ENCODE peak calls at places on chromosomes 6 and 20, in nine cellular contexts. O is A549, X is cardiac muscle cell, D is astrocyte of the cerebellum, U is body of pancreas, C is spleen, L is HCT116, Q is Calu3, R is hepatocyte. V is an unnamed sample.

GRCh38 chr6:167751579-167752115 is 75.1 kb upstream of the AFDN start:
- DNase-seq in O (no peak), X (no peak), D (no peak), U (no peak), C (peak), L (no peak), Q (no peak), R (no peak), V (no peak)

GRCh38 chr6:131755597-131755996 is 44.8 kb upstream of the CTAGE9 start:
- DNase-seq in O (no peak), X (peak), D (peak), U (no peak), C (no peak), L (no peak), Q (no peak), R (no peak), V (peak)

GRCh38 chr6:150115769-150116168 is 27.1 kb upstream of the PPP1R14C start:
- DNase-seq in O (no peak), X (no peak), D (no peak), U (no peak), C (no peak), L (no peak), Q (no peak), R (no peak), V (no peak)

GRCh38 chr6:88050140-88050818 is 2.6 kb downstream of the SPACA1 start:
- DNase-seq in O (no peak), X (no peak), D (no peak), U (no peak), C (no peak), L (no peak), Q (no peak), R (no peak), V (no peak)

GRCh38 chr20:3857405-3857804 is 10.8 kb downstream of the MAVS start:
- DNase-seq in O (no peak), X (no peak), D (no peak), U (no peak), C (no peak), L (no peak), Q (no peak), R (no peak), V (no peak)

GRCh38 chr6:16836186-16836981 is 75.1 kb upstream of the ATXN1 start:
- DNase-seq in O (no peak), X (no peak), D (no peak), U (no peak), C (no peak), L (no peak), Q (no peak), R (no peak), V (no peak)

GRCh38 chr20:61526907-61527306 is 274.8 kb downstream of the CDH4 start:
- DNase-seq in O (no peak), X (no peak), D (no peak), U (no peak), C (peak), L (no peak), Q (no peak), R (no peak), V (no peak)

GRCh38 chr20:34001378-34001777 is 7.7 kb downstream of the RALY start:
- DNase-seq in O (no peak), X (no peak), D (no peak), U (no peak), C (no peak), L (no peak), Q (no peak), R (no peak), V (no peak)

GRCh38 chr6:30964075-30964474 is 19.4 kb upstream of the MUC21 start:
- DNase-seq in O (no peak), X (no peak), D (no peak), U (no peak), C (no peak), L (no peak), Q (no peak), R (no peak), V (no peak)

GRCh38 chr20:36998652-36999051 is 47.1 kb upstream of the SAMHD1 start:
- DNase-seq in O (no peak), X (no peak), D (no peak), U (no peak), C (no peak), L (no peak), Q (no peak), R (no peak), V (no peak)

GRCh38 chr6:18263561-18264337 is 581 bp downstream of the DEK start:
- DNase-seq in O (peak), X (peak), D (no peak), U (peak), C (peak), L (no peak), Q (peak), R (peak), V (no peak)

GRCh38 chr6:150072201-150072600 is 3.3 kb upstream of the ULBP3 start:
- DNase-seq in O (peak), X (peak), D (no peak), U (peak), C (peak), L (peak), Q (peak), R (peak), V (peak)

GRCh38 chr6:110878751-110879539 is 4.4 kb downstream of the AMD1 start:
- DNase-seq in O (peak), X (peak), D (no peak), U (no peak), C (no peak), L (no peak), Q (peak), R (peak), V (peak)

GRCh38 chr6:137755284-137755683 is 111.8 kb upstream of the TNFAIP3 start:
- DNase-seq in O (no peak), X (no peak), D (no peak), U (no peak), C (no peak), L (no peak), Q (no peak), R (no peak), V (no peak)

GRCh38 chr6:72959821-72960220 is 265.5 kb downstream of the KHDC1L start:
- DNase-seq in O (no peak), X (peak), D (no peak), U (no peak), C (no peak), L (no peak), Q (no peak), R (no peak), V (peak)

GRCh38 chr6:159217595-159218275 is 48.5 kb downstream of the FNDC1 start:
- DNase-seq in O (peak), X (peak), D (peak), U (peak), C (no peak), L (peak), Q (peak), R (peak), V (peak)

GRCh38 chr6:152318278-152318677 is 318.9 kb downstream of the SYNE1 start:
- DNase-seq in O (no peak), X (peak), D (no peak), U (no peak), C (no peak), L (no peak), Q (no peak), R (no peak), V (no peak)

GRCh38 chr6:3887150-3887700 is 38.1 kb downstream of the FAM50B start:
- DNase-seq in O (peak), X (peak), D (peak), U (no peak), C (no peak), L (no peak), Q (peak), R (no peak), V (peak)

GRCh38 chr20:2032168-2032567 is 38.3 kb upstream of the PDYN start:
- DNase-seq in O (no peak), X (no peak), D (no peak), U (no peak), C (no peak), L (no peak), Q (no peak), R (peak), V (no peak)

GRCh38 chr20:34114809-34115208 is 2.8 kb upstream of the EIF2S2 start:
- DNase-seq in O (no peak), X (no peak), D (no peak), U (no peak), C (no peak), L (no peak), Q (no peak), R (no peak), V (no peak)

GRCh38 chr20:37737806-37738442 is 44.1 kb downstream of the CTNNBL1 start:
- DNase-seq in O (no peak), X (peak), D (no peak), U (no peak), C (no peak), L (no peak), Q (no peak), R (no peak), V (no peak)

GRCh38 chr20:35146299-35146921 is 726 bp downstream of the EDEM2 start:
- DNase-seq in O (no peak), X (no peak), D (no peak), U (peak), C (peak), L (no peak), Q (peak), R (peak), V (no peak)

GRCh38 chr20:35144694-35145093 is 2.4 kb downstream of the EDEM2 start:
- DNase-seq in O (no peak), X (no peak), D (no peak), U (no peak), C (peak), L (no peak), Q (no peak), R (no peak), V (no peak)

GRCh38 chr20:35146922-35147574 is at the start of gene EDEM2:
- DNase-seq in O (peak), X (peak), D (peak), U (peak), C (peak), L (peak), Q (peak), R (peak), V (peak)

GRCh38 chr20:35145141-35145564 is 2.0 kb downstream of the EDEM2 start:
- DNase-seq in O (peak), X (peak), D (peak), U (peak), C (no peak), L (peak), Q (peak), R (peak), V (peak)
- TF ChIP-seq CTCF in O (peak), X (peak), D (peak), U (peak), C (peak), L (peak), Q (peak), R (peak), V (peak)

GRCh38 chr20:23151885-23152284 is 65.8 kb upstream of the CD93 start:
- DNase-seq in O (no peak), X (no peak), D (no peak), U (no peak), C (no peak), L (no peak), Q (no peak), R (peak), V (no peak)
- TF ChIP-seq CTCF in O (no peak), X (no peak), D (no peak), U (no peak), C (no peak), L (no peak), Q (no peak), R (no peak), V (no peak)

GRCh38 chr20:59185809-59186208 is 22.2 kb downstream of the ZNF831 start:
- DNase-seq in O (no peak), X (no peak), D (no peak), U (no peak), C (no peak), L (no peak), Q (no peak), R (no peak), V (no peak)
- TF ChIP-seq CTCF in O (no peak), X (no peak), D (no peak), U (no peak), C (no peak), L (no peak), Q (no peak), R (no peak), V (no peak)

DNA sequence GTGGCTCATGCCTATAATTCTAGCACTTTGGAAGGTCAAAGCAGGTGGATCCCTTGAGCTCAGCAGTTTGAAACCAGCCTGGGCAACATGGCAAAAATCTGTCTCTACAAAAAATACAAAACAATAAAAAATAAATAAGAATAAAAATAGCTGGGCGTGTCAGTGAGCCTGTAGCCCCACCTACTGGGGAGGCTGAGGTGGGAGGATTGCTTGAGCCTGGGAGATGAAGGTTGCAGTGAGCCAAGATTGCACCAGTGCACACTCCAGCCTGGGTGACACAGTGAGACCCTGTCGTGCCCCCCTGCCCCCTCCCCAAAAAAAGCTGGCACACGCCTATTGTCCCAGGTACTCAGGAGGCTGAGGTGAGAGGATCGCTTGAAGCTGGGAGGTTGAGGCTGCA is 35.1 kb upstream of the SRPK1 start:
- DNase-seq in O (no peak), X (no peak), D (no peak), U (no peak), C (no peak), L (no peak), Q (peak), R (no peak), V (no peak)
- TF ChIP-seq CTCF in O (peak), X (peak), D (peak), U (peak), C (no peak), L (peak), Q (peak), R (no peak), V (peak)

GRCh38 chr6:47246556-47246955 is 63.1 kb downstream of the TNFRSF21 start:
- DNase-seq in O (no peak), X (no peak), D (no peak), U (no peak), C (no peak), L (no peak), Q (no peak), R (no peak), V (no peak)
- TF ChIP-seq CTCF in O (no peak), X (no peak), D (no peak), U (no peak), C (no peak), L (no peak), Q (no peak), R (no peak), V (no peak)

V was measured in brain microvascular endothelial cell.